ENCODE peak calls at places on chromosomes 3 and 15, in eight cellular contexts. N is heart right ventricle; H is CD8-positive, alpha-beta memory T cell; Z is MM.1S; O is PC-9; M is testis; F is spleen; U is mesenchymal stem cell. V is an unnamed sample.
A peak's percentile ranks its signal among the peaks of the same experiment; 100 is the strongest.

GRCh38 chr15:84969257-84969656 is 12.4 kb upstream of the PDE8A start:
- DNase-seq in H (no peak), Z (no peak), O (no peak), F (no peak), N (no peak), U (no peak), M (no peak), V (no peak)

GRCh38 chr15:80582816-80583423 is 112.2 kb upstream of the ABHD17C start:
- DNase-seq in Z (no peak), O (no peak), H (no peak), U (no peak), F (no peak), N (no peak), M (no peak), V (no peak)

GRCh38 chr3:193590088-193590856 is 2.7 kb upstream of the OPA1 start:
- DNase-seq in U (peak; percentile 84), Z (no peak), F (no peak), N (no peak), O (peak; percentile 84), H (no peak), M (no peak), V (no peak)

GRCh38 chr15:84955089-84955848 is 26.4 kb upstream of the PDE8A start:
- DNase-seq in N (peak; percentile 81), Z (no peak), O (peak; percentile 54), M (peak; percentile 82), F (peak; percentile 79), H (peak; percentile 4), U (peak; percentile 81), V (peak; percentile 76)

GRCh38 chr15:87816811-87817210 is 439.7 kb downstream of the NTRK3 start:
- DNase-seq in O (no peak), N (no peak), M (no peak), H (no peak), F (no peak), Z (no peak), U (peak; percentile 97), V (no peak)

GRCh38 chr15:70281811-70282307 is 184.1 kb upstream of the TLE3 start:
- DNase-seq in F (peak; percentile 63), H (no peak), N (no peak), Z (no peak), U (peak; percentile 28), O (no peak), M (no peak), V (no peak)

GRCh38 chr3:42118762-42119361 is 27.7 kb downstream of the TRAK1 start:
- DNase-seq in O (peak; percentile 68), H (no peak), N (no peak), Z (peak; percentile 23), F (no peak), M (peak; percentile 51), U (peak; percentile 44), V (peak; percentile 40)

GRCh38 chr3:155554777-155555445 is 190.0 kb downstream of the PLCH1 start:
- DNase-seq in H (no peak), O (no peak), Z (peak; percentile 42), M (no peak), F (no peak), U (no peak), N (no peak), V (no peak)

GRCh38 chr15:84609818-84610525 is 9.2 kb downstream of the ZSCAN2 start:
- DNase-seq in F (no peak), H (no peak), U (no peak), Z (no peak), M (no peak), O (no peak), N (no peak), V (no peak)

GRCh38 chr3:110656394-110656793 is 415.2 kb upstream of the NECTIN3 start:
- DNase-seq in U (no peak), Z (no peak), M (no peak), H (no peak), F (no peak), N (no peak), O (no peak), V (no peak)

GRCh38 chr15:89305395-89305794 is 29.2 kb downstream of the POLG start:
- DNase-seq in H (no peak), M (no peak), F (no peak), Z (no peak), N (no peak), O (no peak), U (no peak), V (no peak)

GRCh38 chr3:101163554-101163953 is 156.8 kb downstream of the IMPG2 start:
- DNase-seq in H (no peak), F (no peak), N (no peak), U (no peak), M (no peak), O (no peak), Z (no peak), V (no peak)

GRCh38 chr3:46561951-46562350 is 4.2 kb downstream of the LRRC2 start:
- DNase-seq in O (no peak), Z (no peak), F (no peak), N (no peak), U (no peak), M (no peak), H (no peak), V (no peak)

GRCh38 chr3:15527031-15527459 is 5.5 kb upstream of the COLQ start:
- DNase-seq in H (no peak), O (no peak), N (no peak), U (peak; percentile 17), Z (no peak), F (no peak), M (no peak), V (peak; percentile 83)

GRCh38 chr3:159151130-159151529 is 349.3 kb downstream of the MFSD1 start:
- DNase-seq in N (no peak), M (no peak), O (no peak), U (no peak), H (no peak), F (no peak), Z (no peak), V (no peak)

GRCh38 chr3:162719684-162720341 is 1223.2 kb downstream of the OTOL1 start:
- DNase-seq in F (no peak), U (peak; percentile 84), H (no peak), N (no peak), M (no peak), Z (no peak), O (peak; percentile 66), V (no peak)

GRCh38 chr3:127420825-127421224 is 133.0 kb upstream of the PRR20G start:
- DNase-seq in Z (no peak), O (no peak), N (no peak), U (no peak), F (peak; percentile 69), H (no peak), M (no peak), V (no peak)

GRCh38 chr3:106731230-106731629 is 646.0 kb upstream of the CCDC54 start:
- DNase-seq in Z (no peak), F (no peak), O (no peak), N (no peak), H (no peak), M (no peak), U (no peak), V (no peak)

GRCh38 chr3:55189359-55189801 is 261.5 kb upstream of the LRTM1 start:
- DNase-seq in M (no peak), U (peak; percentile 96), F (no peak), N (peak; percentile 5), O (no peak), H (no peak), Z (no peak), V (no peak)

GRCh38 chr15:76337739-76338554 is 1.4 kb downstream of the ISL2 start:
- DNase-seq in H (no peak), O (no peak), F (peak; percentile 83), Z (no peak), U (peak; percentile 35), N (no peak), M (no peak), V (peak; percentile 38)

GRCh38 chr15:31200735-31201151 is 99.2 kb upstream of the TRPM1 start:
- DNase-seq in U (peak; percentile 51), F (peak; percentile 83), M (peak; percentile 77), Z (peak; percentile 75), N (peak; percentile 83), O (no peak), H (peak; percentile 38), V (peak; percentile 85)
- H3K9me3 ChIP-seq in U (no peaks in the 10 kb centered on the region), F (no peaks in the 10 kb centered on the region), M (no peaks in the 10 kb centered on the region), Z (no peaks in the 10 kb centered on the region), N (no peaks in the 10 kb centered on the region), O (no peaks in the 10 kb centered on the region), H (no peaks in the 10 kb centered on the region), V (no peaks in the 10 kb centered on the region)

GRCh38 chr3:196067439-196067838 is 14.5 kb downstream of the TFRC start:
- DNase-seq in O (no peak), M (no peak), N (no peak), Z (no peak), F (no peak), H (no peak), U (no peak), V (no peak)

GRCh38 chr3:196063049-196063448 is 18.8 kb downstream of the TFRC start:
- DNase-seq in U (no peak), O (no peak), H (no peak), F (no peak), Z (no peak), M (no peak), N (no peak), V (no peak)

GRCh38 chr3:196060834-196061233 is 21.1 kb downstream of the TFRC start:
- DNase-seq in M (no peak), F (no peak), H (no peak), U (no peak), Z (no peak), O (no peak), N (no peak), V (no peak)

GRCh38 chr3:196064006-196064405 is 17.9 kb downstream of the TFRC start:
- DNase-seq in F (no peak), H (no peak), U (no peak), O (no peak), Z (no peak), N (no peak), M (no peak), V (no peak)

DNA sequence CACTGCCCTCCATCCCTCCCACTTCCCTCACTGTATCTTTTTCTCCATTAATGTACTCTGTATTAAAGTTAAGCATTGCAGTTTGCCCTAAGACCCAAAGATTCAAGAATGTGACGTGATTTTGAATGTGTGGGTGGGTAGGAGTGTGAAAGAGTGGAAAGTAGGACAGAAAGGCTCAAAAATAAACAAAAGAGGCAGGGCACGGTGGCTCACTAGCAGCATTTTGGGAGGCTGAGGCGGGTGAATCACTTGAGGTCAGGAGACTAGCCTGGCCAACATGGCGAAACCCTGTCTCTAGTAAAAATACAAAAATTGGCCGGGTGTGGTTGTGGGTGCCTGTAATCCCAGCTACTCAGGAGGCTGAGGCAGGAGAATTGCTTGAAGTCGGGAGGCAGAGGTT is 18.4 kb downstream of the TFRC start:
- DNase-seq in M (no peak), Z (no peak), F (no peak), O (no peak), N (no peak), H (no peak), U (no peak), V (no peak)
- H3K36me3 ChIP-seq in M (no peaks in the 10 kb centered on the region), Z (peaks cover 70% of the 10 kb centered on the region), F (peaks cover 97% of the 10 kb centered on the region), O (peaks cover 87% of the 10 kb centered on the region), N (peaks cover 100% of the 10 kb centered on the region), H (peaks cover 71% of the 10 kb centered on the region), U (peaks cover 92% of the 10 kb centered on the region), V (peaks cover 95% of the 10 kb centered on the region)

GRCh38 chr15:27674826-27675225 is 424.3 kb downstream of the OCA2 start:
- DNase-seq in H (no peak), O (no peak), Z (no peak), M (no peak), F (no peak), U (no peak), N (no peak), V (no peak)
- H3K9me3 ChIP-seq in H (no peaks in the 10 kb centered on the region), O (no peaks in the 10 kb centered on the region), Z (no peaks in the 10 kb centered on the region), M (no peaks in the 10 kb centered on the region), F (no peaks in the 10 kb centered on the region), U (no peaks in the 10 kb centered on the region), N (no peaks in the 10 kb centered on the region), V (no peaks in the 10 kb centered on the region)

DNA sequence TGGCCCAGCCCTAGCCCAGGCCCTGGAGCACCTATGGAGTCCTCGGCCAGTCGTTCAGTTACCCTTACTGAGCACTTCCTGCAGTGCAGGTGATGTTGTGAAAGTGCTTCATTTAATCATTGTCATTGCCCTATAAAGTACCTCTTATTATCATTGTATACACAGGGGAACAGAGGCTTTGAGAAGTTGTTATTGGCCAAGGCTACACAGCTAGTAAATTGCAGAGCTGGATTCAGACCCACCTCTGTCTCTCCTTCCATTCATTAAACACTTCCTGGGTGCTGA is 9.8 kb downstream of the RPL32 start:
- DNase-seq in N (no peak), Z (no peak), U (no peak), H (no peak), F (no peak), O (no peak), M (no peak), V (no peak)
- H3K36me3 ChIP-seq in N (peaks cover 100% of the 10 kb centered on the region), Z (peaks cover 27% of the 10 kb centered on the region), U (peaks cover 65% of the 10 kb centered on the region), H (peaks cover 23% of the 10 kb centered on the region), F (peaks cover 59% of the 10 kb centered on the region), O (peaks cover 32% of the 10 kb centered on the region), M (no peaks in the 10 kb centered on the region), V (peaks cover 54% of the 10 kb centered on the region)

V was measured in BE2C.